ENCODE peak calls at places on chromosomes 13 and 19, in nine cellular contexts. F is kidney epithelial cell, A is cardiac fibroblast, C is WERI-Rb-1, E is NB4, O is choroid plexus epithelial cell, M is mammary epithelial cell, I is heart left ventricle, G is thoracic aorta. N is an unnamed sample.

GRCh38 chr19:45391871-45392665 is 12.8 kb downstream of the PPP1R13L start:
- DNase-seq in A (no peak), M (no peak), O (no peak), I (no peak), G (no peak), C (no peak), E (no peak), F (no peak), N (no peak)

GRCh38 chr13:42832341-42833153 is 51.2 kb downstream of the FAM216B start:
- DNase-seq in E (peak), G (no peak), C (no peak), M (peak), O (peak), I (no peak), A (peak), F (no peak), N (peak)

GRCh38 chr19:34900245-34900644 is 26.5 kb upstream of the ZNF30 start:
- DNase-seq in F (no peak), A (no peak), C (no peak), G (no peak), M (no peak), O (no peak), I (no peak), E (no peak), N (no peak)

GRCh38 chr13:111877906-111878305 is 189.0 kb upstream of the SOX1 start:
- DNase-seq in A (no peak), E (no peak), M (no peak), O (no peak), G (no peak), F (no peak), C (no peak), I (no peak), N (no peak)

GRCh38 chr13:38980628-38981078 is 10.0 kb downstream of the STOML3 start:
- DNase-seq in C (no peak), G (no peak), I (no peak), M (no peak), F (no peak), A (no peak), O (no peak), E (no peak), N (no peak)

GRCh38 chr19:42254083-42254849 is 662 bp downstream of the ERF start:
- DNase-seq in G (no peak), O (peak), F (no peak), M (peak), I (peak), A (peak), E (peak), C (peak), N (no peak)

GRCh38 chr13:34349091-34349722 is 531.3 kb downstream of the RFC3 start:
- DNase-seq in O (peak), F (peak), A (peak), M (peak), G (no peak), I (peak), C (no peak), E (no peak), N (peak)

GRCh38 chr13:100176781-100177389 is 88.0 kb downstream of the PCCA start:
- DNase-seq in C (no peak), I (no peak), F (no peak), O (peak), A (peak), G (no peak), E (no peak), M (peak), N (peak)

GRCh38 chr13:22194106-22194810 is 523.4 kb downstream of the FGF9 start:
- DNase-seq in E (no peak), I (no peak), G (no peak), M (no peak), F (no peak), C (no peak), O (no peak), A (no peak), N (no peak)

GRCh38 chr13:33678084-33678483 is 139.9 kb upstream of the RFC3 start:
- DNase-seq in G (no peak), F (no peak), M (no peak), O (no peak), A (no peak), E (no peak), I (no peak), C (no peak), N (no peak)

GRCh38 chr13:97866346-97866745 is 87.1 kb upstream of the IPO5 start:
- DNase-seq in I (no peak), C (no peak), A (no peak), O (no peak), F (no peak), G (no peak), E (no peak), M (peak), N (no peak)

GRCh38 chr19:55069137-55069858 is 6.3 kb upstream of the RDH13 start:
- DNase-seq in G (no peak), A (peak), F (no peak), E (peak), I (no peak), M (peak), O (no peak), C (peak), N (no peak)

GRCh38 chr19:5691205-5691929 is 1.3 kb downstream of the RPL36 start:
- DNase-seq in M (peak), O (peak), E (peak), F (no peak), I (peak), G (no peak), C (no peak), A (peak), N (no peak)

GRCh38 chr13:99434258-99434788 is 66.9 kb upstream of the TM9SF2 start:
- DNase-seq in F (no peak), E (no peak), C (peak), O (no peak), G (no peak), I (no peak), M (no peak), A (no peak), N (no peak)

GRCh38 chr13:29487466-29488454 is 107.7 kb downstream of the SLC7A1 start:
- DNase-seq in A (no peak), I (no peak), G (no peak), O (no peak), M (no peak), C (no peak), F (no peak), E (no peak), N (no peak)

GRCh38 chr13:29491248-29491647 is 104.2 kb downstream of the SLC7A1 start:
- DNase-seq in G (no peak), F (no peak), C (no peak), E (no peak), A (no peak), I (no peak), M (no peak), O (no peak), N (no peak)

GRCh38 chr13:29493796-29494195 is 101.7 kb downstream of the SLC7A1 start:
- DNase-seq in G (no peak), F (no peak), I (no peak), M (no peak), C (no peak), A (no peak), E (no peak), O (no peak), N (no peak)

GRCh38 chr13:29494520-29494919 is 101.0 kb downstream of the SLC7A1 start:
- DNase-seq in F (no peak), I (no peak), A (no peak), G (no peak), C (no peak), M (no peak), E (no peak), O (no peak), N (no peak)

DNA sequence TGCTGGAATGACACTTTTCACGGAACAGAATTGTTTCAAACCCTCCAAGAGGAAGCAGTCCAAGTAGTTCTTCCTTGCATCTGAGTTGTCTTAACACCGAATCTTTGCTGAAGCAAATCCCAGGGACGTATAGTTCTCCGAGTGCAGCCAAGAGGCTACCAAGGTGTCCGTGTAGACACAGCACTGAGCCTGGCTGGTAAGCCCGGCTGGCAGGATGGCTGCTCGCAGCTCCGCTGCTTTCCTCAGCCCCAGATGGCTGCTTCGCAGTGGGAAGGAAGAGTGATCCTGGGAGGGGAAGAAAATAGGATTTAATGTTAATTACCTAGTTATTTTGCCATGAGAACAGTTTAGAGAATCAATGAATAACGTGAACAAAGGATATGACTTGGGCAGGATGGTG is 104.9 kb downstream of the SLC7A1 start:
- DNase-seq in G (no peak), O (no peak), A (no peak), C (no peak), E (no peak), I (no peak), M (no peak), F (no peak), N (no peak)
- H3K4me3 ChIP-seq in G (no peak), O (no peak), A (no peak), C (no peak), E (no peak), I (no peak), M (no peak), F (no peak), N (no peak)

GRCh38 chr13:95644611-95645052 is at the start of gene DZIP1:
- DNase-seq in I (peak), A (peak), F (no peak), C (peak), O (peak), E (no peak), M (peak), G (peak), N (peak)

GRCh38 chr13:95643009-95643408 is 1.5 kb downstream of the DZIP1 start:
- DNase-seq in F (no peak), O (no peak), E (no peak), C (no peak), M (no peak), I (no peak), G (no peak), A (no peak), N (no peak)

GRCh38 chr13:95643814-95644598 is 500 bp downstream of the DZIP1 start:
- DNase-seq in A (peak), O (peak), F (no peak), M (peak), E (no peak), I (peak), G (no peak), C (peak), N (no peak)

GRCh38 chr13:95641961-95642621 is 2.4 kb downstream of the DZIP1 start:
- DNase-seq in G (no peak), M (peak), F (no peak), C (no peak), O (peak), I (peak), A (peak), E (no peak), N (no peak)

DNA sequence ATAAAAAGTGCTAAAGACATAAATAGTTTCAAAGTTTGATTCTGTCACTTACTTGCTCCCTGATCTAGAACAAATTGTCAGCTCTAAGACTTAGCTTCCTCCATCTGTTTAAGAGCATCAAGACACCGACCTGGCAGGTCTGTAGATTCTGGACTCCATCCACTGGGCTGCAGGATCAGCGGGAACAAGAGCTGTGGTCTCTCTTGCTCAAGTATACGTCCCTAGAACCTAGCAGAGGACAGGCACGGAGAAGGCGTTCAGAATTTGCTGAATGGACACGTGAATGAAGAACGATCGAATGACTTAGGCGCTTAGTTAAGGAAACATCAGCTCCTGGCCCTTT is 1.1 kb downstream of the DZIP1 start:
- DNase-seq in I (no peak), E (no peak), O (peak), C (peak), G (no peak), M (peak), F (no peak), A (peak), N (no peak)
- H3K4me3 ChIP-seq in I (peak), E (no peak), O (peak), C (peak), G (peak), M (peak), F (peak), A (peak), N (peak)

DNA sequence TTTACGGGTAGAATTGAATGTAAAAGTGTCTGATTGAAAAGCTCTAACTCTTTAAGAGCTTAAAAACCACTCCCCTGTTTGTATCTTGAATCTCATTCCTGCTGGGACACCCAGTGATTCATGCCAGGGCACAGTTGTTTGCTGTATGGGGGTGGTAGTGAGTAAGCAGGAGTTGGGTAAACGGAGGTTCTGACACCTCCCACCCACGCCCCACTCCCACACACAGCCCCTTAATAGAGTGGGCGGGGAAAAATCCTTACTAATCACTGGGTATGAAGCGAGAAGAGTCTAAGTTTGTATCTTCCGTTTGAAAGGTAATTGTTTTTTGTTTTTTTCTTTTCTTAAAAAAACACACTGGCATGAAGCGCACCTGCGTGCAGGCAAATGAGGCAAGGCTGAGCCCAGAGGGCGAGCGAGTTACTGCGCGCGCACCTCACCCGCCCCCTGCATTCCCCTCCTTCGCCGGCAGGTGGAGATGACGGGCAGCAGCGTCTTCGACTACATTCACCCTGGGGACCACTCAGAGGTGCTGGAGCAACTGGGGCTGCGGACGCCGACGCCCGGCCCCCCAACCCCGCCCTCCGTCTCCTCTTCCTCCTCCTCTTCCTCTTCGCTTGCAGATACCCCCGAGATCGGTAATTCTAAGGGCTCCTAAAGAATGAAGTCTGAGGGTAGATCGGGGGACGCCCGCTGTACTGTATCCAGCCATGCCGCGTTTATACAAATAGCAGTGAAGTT is 12.8 kb downstream of the TMEM160 start:
- DNase-seq in A (peak), M (peak), F (peak), I (peak), E (peak), C (peak), O (peak), G (peak), N (peak)
- H3K4me3 ChIP-seq in A (peak), M (peak), F (peak), I (no peak), E (peak), C (peak), O (peak), G (peak), N (peak)

GRCh38 chr19:49764341-49764740 is 1.2 kb upstream of the TSKS start:
- DNase-seq in M (no peak), G (no peak), A (no peak), I (no peak), O (no peak), F (no peak), C (no peak), E (no peak), N (no peak)

GRCh38 chr19:49761249-49761624 is 1.9 kb downstream of the TSKS start:
- DNase-seq in O (no peak), M (no peak), A (no peak), E (no peak), C (no peak), G (no peak), F (no peak), I (no peak), N (no peak)

GRCh38 chr19:49763230-49763629 is at the start of gene TSKS:
- DNase-seq in M (no peak), F (no peak), O (no peak), C (no peak), E (no peak), I (no peak), A (no peak), G (no peak), N (no peak)

GRCh38 chr19:49758292-49758691 is 4.8 kb downstream of the TSKS start:
- DNase-seq in M (no peak), A (peak), O (peak), G (no peak), C (no peak), E (peak), F (peak), I (no peak), N (no peak)

GRCh38 chr19:49761625-49762311 is 1.3 kb downstream of the TSKS start:
- DNase-seq in M (no peak), C (peak), I (no peak), E (peak), A (peak), O (peak), F (no peak), G (no peak), N (no peak)
- H3K4me3 ChIP-seq in M (no peak), C (no peak), I (no peak), E (peak), A (no peak), O (no peak), F (no peak), G (no peak), N (no peak)

GRCh38 chr19:56836059-56836458 is 4.5 kb downstream of the PEG3 start:
- DNase-seq in E (no peak), C (no peak), F (no peak), O (no peak), G (no peak), I (no peak), M (no peak), A (no peak), N (no peak)

GRCh38 chr19:56838680-56838929 is 1.9 kb downstream of the PEG3 start:
- DNase-seq in G (no peak), O (no peak), M (no peak), C (no peak), E (no peak), F (no peak), A (no peak), I (no peak), N (no peak)

GRCh38 chr19:56837004-56837403 is 3.5 kb downstream of the PEG3 start:
- DNase-seq in O (no peak), F (no peak), G (no peak), C (peak), M (no peak), A (peak), E (no peak), I (no peak), N (no peak)

GRCh38 chr19:56837892-56838679 is 2.4 kb downstream of the PEG3 start:
- DNase-seq in E (no peak), M (peak), I (peak), G (peak), C (peak), O (peak), F (peak), A (peak), N (no peak)

GRCh38 chr19:56837492-56837891 is 3.0 kb downstream of the PEG3 start:
- DNase-seq in F (peak), A (peak), C (peak), G (peak), E (no peak), I (peak), M (peak), O (peak), N (no peak)
- H3K4me3 ChIP-seq in F (peak), A (no peak), C (peak), G (peak), E (no peak), I (peak), M (no peak), O (no peak), N (no peak)

GRCh38 chr13:102038787-102039186 is 363.1 kb downstream of the FGF14 start:
- DNase-seq in E (no peak), G (no peak), O (no peak), I (no peak), C (no peak), M (no peak), A (no peak), F (no peak), N (no peak)

GRCh38 chr13:102028846-102029245 is 373.0 kb downstream of the FGF14 start:
- DNase-seq in M (no peak), E (no peak), A (no peak), G (no peak), I (no peak), F (no peak), C (no peak), O (no peak), N (no peak)

GRCh38 chr13:102033316-102033715 is 368.5 kb downstream of the FGF14 start:
- DNase-seq in I (no peak), F (no peak), O (no peak), E (no peak), M (no peak), A (no peak), G (no peak), C (peak), N (no peak)

GRCh38 chr13:102035969-102036368 is 365.9 kb downstream of the FGF14 start:
- DNase-seq in A (no peak), E (no peak), M (no peak), I (no peak), G (no peak), O (no peak), F (peak), C (no peak), N (no peak)

GRCh38 chr13:102033719-102034446 is 368.0 kb downstream of the FGF14 start:
- DNase-seq in I (no peak), M (no peak), O (no peak), E (no peak), C (no peak), G (no peak), A (no peak), F (peak), N (no peak)
- H3K4me3 ChIP-seq in I (no peak), M (no peak), O (no peak), E (no peak), C (no peak), G (no peak), A (no peak), F (no peak), N (no peak)

GRCh38 chr13:35471466-35472307 is 4.8 kb downstream of the MAB21L1 start:
- DNase-seq in C (peak), E (no peak), O (peak), G (no peak), A (peak), M (no peak), I (no peak), F (no peak), N (no peak)
- H3K4me3 ChIP-seq in C (peak), E (no peak), O (peak), G (peak), A (no peak), M (no peak), I (no peak), F (no peak), N (peak)

GRCh38 chr13:62092949-62093348 is 677.3 kb upstream of the PCDH20 start:
- DNase-seq in I (no peak), E (no peak), M (no peak), O (no peak), C (no peak), F (no peak), G (no peak), A (no peak), N (no peak)
- H3K4me3 ChIP-seq in I (no peak), E (no peak), M (no peak), O (no peak), C (no peak), F (no peak), G (no peak), A (no peak), N (no peak)